ENCODE peak calls at places on chromosomes 5 and 9, in four cellular contexts. P is BJ, N is left ventricle myocardium inferior, Z is neural progenitor cell. M is an unnamed sample.

GRCh38 chr9:89135572-89135971 is 43.0 kb downstream of the SHC3 start:
- DNase-seq in P (no peak), Z (no peak), N (no peak), M (no peak)

GRCh38 chr5:138503487-138504270 is 38.4 kb downstream of the EGR1 start:
- DNase-seq in P (no peak), N (no peak), Z (peak; percentile 78), M (peak; percentile 49)

GRCh38 chr5:139637438-139638089 is 10.6 kb upstream of the CXXC5 start:
- DNase-seq in P (no peak), N (peak; percentile 89), Z (peak; percentile 89), M (no peak)

GRCh38 chr9:85978496-85978895 is 37.5 kb downstream of the NAA35 start:
- DNase-seq in Z (peak; percentile 4), P (no peak), N (no peak), M (no peak)

GRCh38 chr5:68409259-68409658 is 193.7 kb downstream of the PIK3R1 start:
- DNase-seq in P (peak; percentile 25), N (no peak), Z (no peak), M (no peak)

GRCh38 chr5:22669345-22669744 is 183.8 kb downstream of the CDH12 start:
- DNase-seq in N (no peak), Z (no peak), P (no peak), M (no peak)

GRCh38 chr5:167918492-167919267 is 372.8 kb upstream of the WWC1 start:
- DNase-seq in N (no peak), Z (no peak), P (no peak), M (no peak)

GRCh38 chr5:94397508-94397907 is 220.9 kb downstream of the KIAA0825 start:
- DNase-seq in Z (no peak), P (no peak), N (no peak), M (no peak)

GRCh38 chr9:17905356-17906203 is 326.7 kb downstream of the SH3GL2 start:
- DNase-seq in P (no peak), N (no peak), Z (peak; percentile 34), M (no peak)

GRCh38 chr9:116116411-116116810 is 37.2 kb upstream of the PAPPA start:
- DNase-seq in Z (no peak), N (no peak), P (no peak), M (no peak)

GRCh38 chr9:129885018-129885669 is 49.9 kb downstream of the USP20 start:
- DNase-seq in Z (peak; percentile 37), N (no peak), P (no peak), M (no peak)

GRCh38 chr9:115864581-115864980 is 289.0 kb upstream of the PAPPA start:
- DNase-seq in Z (no peak), N (no peak), P (no peak), M (no peak)

GRCh38 chr5:143073761-143074160 is 303.6 kb downstream of the ARHGAP26 start:
- DNase-seq in Z (no peak), P (no peak), N (no peak), M (no peak)

GRCh38 chr9:6226696-6227095 is 11.1 kb downstream of the IL33 start:
- DNase-seq in P (no peak), Z (no peak), N (no peak), M (no peak)

GRCh38 chr5:57841671-57842375 is 359.2 kb upstream of the ACTBL2 start:
- DNase-seq in P (peak; percentile 91), N (no peak), Z (peak; percentile 62), M (peak; percentile 93)

GRCh38 chr9:21611896-21612295 is 129.8 kb upstream of the IFNE start:
- DNase-seq in Z (no peak), P (no peak), N (no peak), M (no peak)

GRCh38 chr5:93145767-93146166 is 435.3 kb downstream of the NR2F1-AS1 start:
- DNase-seq in Z (no peak), P (no peak), N (no peak), M (no peak)

GRCh38 chr9:4062966-4063365 is 236.9 kb downstream of the GLIS3 start:
- DNase-seq in Z (no peak), N (no peak), P (no peak), M (no peak)

GRCh38 chr9:115651456-115651855 is 502.1 kb upstream of the PAPPA start:
- DNase-seq in N (no peak), P (peak; percentile 23), Z (no peak), M (no peak)

GRCh38 chr9:6975198-6975597 is 217.4 kb downstream of the KDM4C start:
- DNase-seq in P (no peak), N (no peak), Z (no peak), M (no peak)

GRCh38 chr5:73459366-73459765 is 10.8 kb upstream of the FOXD1 start:
- DNase-seq in P (no peak), Z (no peak), N (no peak), M (no peak)

GRCh38 chr9:126474201-126474765 is 139.4 kb upstream of the LMX1B start:
- DNase-seq in N (no peak), P (no peak), Z (no peak), M (no peak)

GRCh38 chr9:7879551-7880245 is 80.1 kb upstream of the DMAC1 start:
- DNase-seq in P (no peak), N (no peak), Z (peak; percentile 88), M (no peak)

GRCh38 chr5:169756071-169756765 is 119.1 kb downstream of the DOCK2 start:
- DNase-seq in Z (no peak), N (no peak), P (no peak), M (no peak)

DNA sequence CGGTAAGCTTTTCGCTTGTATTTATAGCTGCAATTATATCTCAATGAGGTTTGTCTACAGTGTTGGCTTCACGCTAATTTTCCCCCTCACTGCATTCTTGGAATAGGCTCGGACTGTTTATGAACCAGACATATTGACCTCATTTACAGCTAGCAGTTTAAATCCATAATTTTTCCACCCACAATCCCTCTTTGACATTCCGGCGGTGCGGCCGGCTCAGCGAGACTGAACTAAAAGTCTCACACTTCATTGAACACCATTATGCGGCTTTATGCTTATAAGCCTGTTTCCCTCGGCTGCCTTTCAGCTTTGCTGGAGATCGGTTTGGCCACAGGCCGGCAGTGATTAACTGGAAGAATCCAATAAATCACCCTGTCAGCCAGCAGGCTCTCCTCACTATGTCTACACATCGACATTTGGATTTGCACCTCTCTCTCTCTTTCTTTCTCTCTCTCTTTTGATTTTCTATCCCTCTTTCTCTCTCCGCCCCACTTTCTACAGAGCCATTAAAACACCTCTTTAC is 315.0 kb upstream of the TLE4 start:
- DNase-seq in P (no peak), N (no peak), Z (peak; percentile 82), M (peak; percentile 19)
- H3K4me3 ChIP-seq in P (peak overlapping the region; percentile 3), N (peak overlapping the region; percentile 17), Z (no peak overlapping the region), M (peak overlapping the region; percentile 20)

DNA sequence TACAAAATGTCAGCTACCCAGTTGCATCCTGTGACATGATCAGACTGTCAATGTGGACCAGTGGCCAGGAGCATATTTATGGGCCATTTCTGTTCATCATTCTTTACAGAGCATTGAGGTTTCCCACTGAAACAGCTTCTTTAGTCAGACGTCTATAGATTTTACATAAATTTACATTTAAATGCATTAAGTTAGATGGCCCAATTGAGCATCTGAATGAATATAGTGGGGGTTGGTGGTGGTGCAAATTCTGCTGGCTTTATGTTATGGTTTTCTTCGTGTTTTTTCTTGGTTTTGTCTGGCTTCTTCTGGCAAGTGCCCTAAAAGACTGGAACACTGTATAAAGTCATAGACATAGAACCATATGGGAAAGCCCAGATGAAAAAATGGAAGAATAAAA is 214.1 kb downstream of the PJA2 start:
- DNase-seq in P (no peak), N (no peak), Z (no peak), M (no peak)
- H3K4me3 ChIP-seq in P (no peak overlapping the region), N (no peak overlapping the region), Z (no peak overlapping the region), M (no peak overlapping the region)

GRCh38 chr9:34373749-34374148 is 2.9 kb downstream of the MYORG start:
- DNase-seq in N (no peak), P (no peak), Z (no peak), M (no peak)

GRCh38 chr9:34376596-34377401 is at the start of gene MYORG:
- DNase-seq in N (peak; percentile 93), Z (peak; percentile 93), P (peak; percentile 50), M (peak; percentile 67)

GRCh38 chr9:34374339-34374738 is 2.4 kb downstream of the MYORG start:
- DNase-seq in Z (no peak), N (no peak), P (no peak), M (no peak)

GRCh38 chr9:34375901-34376595 is 650 bp downstream of the MYORG start:
- DNase-seq in P (no peak), Z (peak; percentile 45), N (peak; percentile 56), M (no peak)

DNA sequence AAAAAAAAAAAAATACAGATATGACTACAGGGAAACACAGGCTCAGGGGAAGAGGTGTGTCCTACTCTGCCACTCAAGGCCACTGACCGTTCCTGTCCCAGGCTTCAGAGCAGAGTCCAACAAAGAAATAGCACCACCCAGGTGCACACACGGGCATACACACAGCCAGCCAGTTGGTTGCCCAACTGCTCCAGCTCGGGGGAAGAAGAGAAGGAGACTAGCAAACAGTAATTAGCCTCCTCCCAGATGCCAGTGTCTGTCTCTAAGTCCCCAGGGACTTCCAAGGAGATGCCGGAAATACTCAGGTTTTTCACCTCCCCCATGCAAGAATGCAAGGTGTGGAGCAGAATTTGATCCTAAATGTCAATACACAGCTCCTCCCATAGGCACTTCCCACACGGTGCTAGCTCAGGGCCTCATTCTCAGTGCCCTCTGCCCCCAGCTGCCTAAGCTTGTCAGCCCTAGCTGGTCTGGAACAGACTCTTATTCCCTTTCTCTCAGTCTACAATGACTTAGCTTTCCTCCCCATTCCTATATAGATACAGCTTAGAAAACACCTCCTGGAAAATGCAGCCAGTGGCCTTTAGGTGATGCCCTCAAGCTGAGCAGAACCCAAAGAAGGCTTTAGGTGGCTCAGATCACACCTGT is 1.7 kb downstream of the MYORG start:
- DNase-seq in N (no peak), Z (peak; percentile 11), P (no peak), M (no peak)
- H3K4me3 ChIP-seq in N (peak overlapping the region; percentile 87), Z (no peak overlapping the region), P (no peak overlapping the region), M (no peak overlapping the region)

DNA sequence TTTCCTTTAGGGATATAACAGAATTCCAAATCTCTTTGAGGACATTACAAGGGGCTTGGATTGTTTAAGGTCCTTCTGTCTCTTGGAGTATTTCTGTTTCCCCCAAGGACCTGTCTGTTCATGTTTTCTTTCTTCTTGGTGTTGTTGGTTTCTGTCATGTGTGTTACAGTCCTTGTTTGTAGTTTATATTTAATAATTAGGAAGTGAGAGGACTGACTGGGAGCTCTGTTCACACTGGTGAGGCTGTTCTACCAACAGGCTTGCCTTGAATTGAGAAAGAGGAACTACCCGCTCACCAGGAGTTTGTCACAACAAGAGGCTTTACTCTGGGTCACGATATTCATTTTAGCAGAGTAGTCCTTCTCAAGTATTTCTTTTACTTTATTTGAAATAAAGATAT is 119.2 kb upstream of the SV2C start:
- DNase-seq in Z (no peak), P (no peak), N (no peak), M (no peak)
- H3K4me3 ChIP-seq in Z (no peak overlapping the region), P (no peak overlapping the region), N (no peak overlapping the region), M (no peak overlapping the region)

GRCh38 chr5:67164856-67165523 is 31.6 kb downstream of the CD180 start:
- DNase-seq in N (no peak), P (no peak), Z (no peak), M (no peak)
- H3K4me3 ChIP-seq in N (no peak overlapping the region), P (no peak overlapping the region), Z (no peak overlapping the region), M (no peak overlapping the region)

M was measured in HFF-Myc.